ENCODE peak calls at places on chromosomes 13 and 19, in seven cellular contexts. A is pancreas; I is stimulated activated CD4-positive, alpha-beta T cell treated with anti-CD3 and anti-CD28 coated beads, Interleukin-1b, Interleukin-23, amount 100 ng/mL, for 24 hours; N is HFF-Myc; E is coronary artery; U is AG09319; K is putamen. D is an unnamed sample.

GRCh38 chr19:20558571-20558970 is 7.0 kb downstream of the ZNF737 start:
- DNase-seq in A (no peak), I (no peak), N (no peak), E (no peak), U (no peak), K (no peak), D (no peak)

GRCh38 chr19:2618611-2619010 is 83.9 kb downstream of the GNG7 start:
- DNase-seq in A (no peak), I (peak), N (no peak), E (no peak), U (no peak), K (no peak), D (no peak)

GRCh38 chr19:12293771-12294307 is 844 bp downstream of the ZNF44 start:
- DNase-seq in A (peak), I (peak), N (no peak), E (peak), U (no peak), K (no peak), D (no peak)

GRCh38 chr13:112729408-112729807 is 39.6 kb downstream of the ATP11A start:
- DNase-seq in A (no peak), I (no peak), N (no peak), E (no peak), U (no peak), K (no peak), D (no peak)

GRCh38 chr19:1747285-1748114 is 5.8 kb upstream of the ONECUT3 start:
- DNase-seq in A (no peak), I (no peak), N (peak), E (no peak), U (no peak), K (no peak), D (no peak)

GRCh38 chr13:113818700-113819295 is 45.1 kb downstream of the GAS6 start:
- DNase-seq in A (no peak), I (no peak), N (no peak), E (no peak), U (no peak), K (no peak), D (no peak)

GRCh38 chr19:15337202-15337601 is 4.9 kb upstream of the BRD4 start:
- DNase-seq in A (no peak), I (no peak), N (no peak), E (no peak), U (no peak), K (no peak), D (no peak)

GRCh38 chr19:10270180-10270615 is 722 bp upstream of the ICAM1 start:
- DNase-seq in A (peak), I (no peak), N (no peak), E (no peak), U (no peak), K (no peak), D (no peak)

GRCh38 chr19:47239610-47240296 is 8.8 kb upstream of the BBC3 start:
- DNase-seq in A (peak), I (no peak), N (no peak), E (no peak), U (no peak), K (no peak), D (no peak)

GRCh38 chr19:10864538-10864899 is 6.8 kb upstream of the CARM1 start:
- DNase-seq in A (peak), I (peak), N (no peak), E (peak), U (peak), K (peak), D (no peak)

GRCh38 chr19:12985049-12985776 is 10.1 kb upstream of the NFIX start:
- DNase-seq in A (no peak), I (no peak), N (no peak), E (no peak), U (no peak), K (peak), D (no peak)

GRCh38 chr13:40318366-40318765 is 348.1 kb downstream of the FOXO1 start:
- DNase-seq in A (peak), I (no peak), N (no peak), E (no peak), U (no peak), K (peak), D (no peak)